ENCODE peak calls at places on chromosomes 16 and 17, in six cellular contexts. F is ureter; X is DMS153; E is omental fat pad; N is stimulated activated CD4-positive, alpha-beta T cell treated with anti-CD3 and anti-CD28 coated beads, Interleukin-15, amount 100 ng/mL, for 24 hours; J is Kasumi-1. L is an unnamed sample.

GRCh38 chr16:69106491-69107291 is 1.2 kb downstream of the HAS3 start:
- DNase-seq in F (no peak), X (no peak), E (no peak), N (peak; percentile 29), J (no peak), L (no peak)

GRCh38 chr16:67155305-67156145 is 4.2 kb downstream of the TRADD start:
- DNase-seq in F (no peak), X (peak; percentile 44), E (no peak), N (peak; percentile 85), J (peak; percentile 52), L (peak; percentile 61)

GRCh38 chr16:79168321-79168720 is 432.2 kb downstream of the MAF start:
- DNase-seq in F (no peak), X (no peak), E (no peak), N (no peak), J (no peak), L (no peak)

GRCh38 chr17:27581016-27581415 is 50.0 kb upstream of the LGALS9 start:
- DNase-seq in F (no peak), X (no peak), E (no peak), N (no peak), J (no peak), L (no peak)

GRCh38 chr16:67459066-67459857 is 21.7 kb downstream of the ATP6V0D1 start:
- DNase-seq in F (no peak), X (peak; percentile 20), E (no peak), N (no peak), J (no peak), L (no peak)

GRCh38 chr17:41451154-41451728 is 10.5 kb upstream of the KRT38 start:
- DNase-seq in F (no peak), X (no peak), E (no peak), N (no peak), J (no peak), L (no peak)

GRCh38 chr17:79683365-79683764 is 47.4 kb upstream of the ENPP7 start:
- DNase-seq in F (no peak), X (no peak), E (no peak), N (no peak), J (no peak), L (no peak)

GRCh38 chr16:83932304-83932703 is 20.7 kb upstream of the OSGIN1 start:
- DNase-seq in F (no peak), X (no peak), E (no peak), N (no peak), J (no peak), L (no peak)

GRCh38 chr16:56604966-56605365 is 3.4 kb upstream of the MT2A start:
- DNase-seq in F (no peak), X (no peak), E (no peak), N (no peak), J (no peak), L (no peak)

GRCh38 chr16:64455275-64455674 is 666.6 kb downstream of the CDH11 start:
- DNase-seq in F (no peak), X (no peak), E (no peak), N (no peak), J (no peak), L (no peak)

GRCh38 chr16:85586360-85587145 is 26.6 kb upstream of the GSE1 start:
- DNase-seq in F (peak; percentile 61), X (no peak), E (no peak), N (no peak), J (no peak), L (no peak)

GRCh38 chr16:84412262-84412661 is 43.9 kb downstream of the ATP2C2 start:
- DNase-seq in F (no peak), X (no peak), E (no peak), N (no peak), J (no peak), L (no peak)

GRCh38 chr16:85731179-85731578 is 19.7 kb downstream of the C16orf74 start:
- DNase-seq in F (no peak), X (peak; percentile 19), E (no peak), N (no peak), J (no peak), L (no peak)

GRCh38 chr16:87324411-87325275 is 7.5 kb upstream of the C16orf95 start:
- DNase-seq in F (no peak), X (no peak), E (no peak), N (peak; percentile 46), J (no peak), L (peak; percentile 1)

L was measured in AML-193.